ENCODE peak calls at places on chromosomes 16 and 17, in seven cellular contexts. O is GM06990; A is AG20443; H is stimulated activated CD4-positive, alpha-beta T cell treated with anti-CD3 and anti-CD28 coated beads, TNF-alpha, amount 100 ng/mL, for 1 hour; P is osteocyte; N is NCI-H1417; V is PC-3. Y is an unnamed sample.

GRCh38 chr17:74740641-74741387 is 3.8 kb downstream of the RAB37 start:
- DNase-seq in O (no peak), A (no peak), H (no peak), P (no peak), N (no peak), V (no peak), Y (no peak)

GRCh38 chr17:726331-726919 is 6.0 kb upstream of the TLCD3A start:
- DNase-seq in O (no peak), A (no peak), H (no peak), P (no peak), N (peak; percentile 7), V (no peak), Y (no peak)

GRCh38 chr17:50661795-50662391 is 27.2 kb downstream of the ABCC3 start:
- DNase-seq in O (no peak), A (peak; percentile 80), H (no peak), P (no peak), N (peak; percentile 28), V (peak; percentile 100), Y (no peak)

GRCh38 chr17:69761011-69761410 is 314.0 kb upstream of the KCNJ16 start:
- DNase-seq in O (no peak), A (no peak), H (no peak), P (no peak), N (no peak), V (no peak), Y (no peak)

GRCh38 chr17:35889818-35890773 is 9.9 kb upstream of the CCL5 start:
- DNase-seq in O (no peak), A (no peak), H (no peak), P (no peak), N (peak; percentile 50), V (no peak), Y (no peak)

GRCh38 chr16:87856796-87857228 is 12.5 kb downstream of the SLC7A5 start:
- DNase-seq in O (no peak), A (no peak), H (no peak), P (no peak), N (no peak), V (no peak), Y (no peak)

GRCh38 chr17:50064253-50064991 is 8.5 kb downstream of the ITGA3 start:
- DNase-seq in O (no peak), A (peak; percentile 85), H (no peak), P (peak; percentile 89), N (no peak), V (peak; percentile 100), Y (no peak)

GRCh38 chr17:67682196-67682595 is 35.5 kb upstream of the NOL11 start:
- DNase-seq in O (no peak), A (no peak), H (no peak), P (no peak), N (no peak), V (no peak), Y (no peak)

GRCh38 chr16:84810518-84811273 is 9.1 kb upstream of the CRISPLD2 start:
- DNase-seq in O (peak; percentile 28), A (peak; percentile 88), H (no peak), P (no peak), N (no peak), V (no peak), Y (no peak)

GRCh38 chr17:1047886-1048470 is 51.0 kb downstream of the TIMM22 start:
- DNase-seq in O (no peak), A (no peak), H (no peak), P (no peak), N (no peak), V (no peak), Y (no peak)